ENCODE peak calls at places on chromosomes 2 and 18, in eight cellular contexts. One of them, this sample, is unnamed. For H3K4me1, the result is how much of the 10 kb centered on the place peaks cover.

GRCh38 chr2:46703588-46703987 is 212.0 kb downstream of the MCFD2 start:
- DNase-seq in cardiac muscle cell: no peak
- DNase-seq in CD8-positive, alpha-beta memory T cell: no peak
- DNase-seq in thyroid gland: no peak
- DNase-seq in spleen: no peak
- DNase-seq in colonic mucosa: no peak
- DNase-seq in iPS DF 6.9: no peak
- DNase-seq in A549: no peak
- DNase-seq in this sample: no peak

GRCh38 chr2:176147215-176147789 is 4.0 kb upstream of the HOXD4 start:
- DNase-seq in cardiac muscle cell: no peak
- DNase-seq in CD8-positive, alpha-beta memory T cell: no peak
- DNase-seq in thyroid gland: no peak
- DNase-seq in spleen: peak
- DNase-seq in colonic mucosa: no peak
- DNase-seq in iPS DF 6.9: no peak
- DNase-seq in A549: no peak
- DNase-seq in this sample: no peak

GRCh38 chr18:54444309-54444914 is 86.7 kb downstream of the C18orf54 start:
- DNase-seq in cardiac muscle cell: peak
- DNase-seq in CD8-positive, alpha-beta memory T cell: no peak
- DNase-seq in thyroid gland: peak
- DNase-seq in spleen: peak
- DNase-seq in colonic mucosa: peak
- DNase-seq in iPS DF 6.9: peak
- DNase-seq in A549: peak
- DNase-seq in this sample: no peak

GRCh38 chr2:56217106-56217505 is 33.3 kb downstream of the CCDC85A start:
- DNase-seq in cardiac muscle cell: no peak
- DNase-seq in CD8-positive, alpha-beta memory T cell: no peak
- DNase-seq in thyroid gland: no peak
- DNase-seq in spleen: no peak
- DNase-seq in colonic mucosa: no peak
- DNase-seq in iPS DF 6.9: peak
- DNase-seq in A549: no peak
- DNase-seq in this sample: no peak

GRCh38 chr18:46958209-46958608 is 40.8 kb downstream of the KATNAL2 start:
- DNase-seq in cardiac muscle cell: no peak
- DNase-seq in CD8-positive, alpha-beta memory T cell: no peak
- DNase-seq in thyroid gland: no peak
- DNase-seq in spleen: no peak
- DNase-seq in colonic mucosa: no peak
- DNase-seq in iPS DF 6.9: no peak
- DNase-seq in A549: no peak
- DNase-seq in this sample: no peak

GRCh38 chr2:177916342-177916741 is 156.2 kb downstream of the PDE11A start:
- DNase-seq in cardiac muscle cell: no peak
- DNase-seq in CD8-positive, alpha-beta memory T cell: no peak
- DNase-seq in thyroid gland: no peak
- DNase-seq in spleen: no peak
- DNase-seq in colonic mucosa: no peak
- DNase-seq in iPS DF 6.9: no peak
- DNase-seq in A549: no peak
- DNase-seq in this sample: no peak

GRCh38 chr2:96618599-96619283 is 19.4 kb downstream of the KANSL3 start:
- DNase-seq in cardiac muscle cell: no peak
- DNase-seq in CD8-positive, alpha-beta memory T cell: no peak
- DNase-seq in thyroid gland: no peak
- DNase-seq in spleen: no peak
- DNase-seq in colonic mucosa: no peak
- DNase-seq in iPS DF 6.9: no peak
- DNase-seq in A549: no peak
- DNase-seq in this sample: no peak

GRCh38 chr2:218448934-218449333 is 30.0 kb downstream of the VIL1 start:
- DNase-seq in cardiac muscle cell: no peak
- DNase-seq in CD8-positive, alpha-beta memory T cell: no peak
- DNase-seq in thyroid gland: no peak
- DNase-seq in spleen: no peak
- DNase-seq in colonic mucosa: peak
- DNase-seq in iPS DF 6.9: no peak
- DNase-seq in A549: peak
- DNase-seq in this sample: no peak

GRCh38 chr2:218169757-218170546 is 3.2 kb upstream of the CXCR1 start:
- DNase-seq in cardiac muscle cell: no peak
- DNase-seq in CD8-positive, alpha-beta memory T cell: no peak
- DNase-seq in thyroid gland: no peak
- DNase-seq in spleen: no peak
- DNase-seq in colonic mucosa: no peak
- DNase-seq in iPS DF 6.9: no peak
- DNase-seq in A549: peak
- DNase-seq in this sample: no peak

GRCh38 chr2:232714969-232715368 is 17.8 kb downstream of the GIGYF2 start:
- DNase-seq in cardiac muscle cell: no peak
- DNase-seq in CD8-positive, alpha-beta memory T cell: no peak
- DNase-seq in thyroid gland: no peak
- DNase-seq in spleen: no peak
- DNase-seq in colonic mucosa: no peak
- DNase-seq in iPS DF 6.9: no peak
- DNase-seq in A549: no peak
- DNase-seq in this sample: no peak

GRCh38 chr18:74396252-74397204 is 60.6 kb downstream of the DIPK1C start:
- DNase-seq in cardiac muscle cell: no peak
- DNase-seq in CD8-positive, alpha-beta memory T cell: no peak
- DNase-seq in thyroid gland: no peak
- DNase-seq in spleen: no peak
- DNase-seq in colonic mucosa: no peak
- DNase-seq in iPS DF 6.9: no peak
- DNase-seq in A549: no peak
- DNase-seq in this sample: no peak

DNA sequence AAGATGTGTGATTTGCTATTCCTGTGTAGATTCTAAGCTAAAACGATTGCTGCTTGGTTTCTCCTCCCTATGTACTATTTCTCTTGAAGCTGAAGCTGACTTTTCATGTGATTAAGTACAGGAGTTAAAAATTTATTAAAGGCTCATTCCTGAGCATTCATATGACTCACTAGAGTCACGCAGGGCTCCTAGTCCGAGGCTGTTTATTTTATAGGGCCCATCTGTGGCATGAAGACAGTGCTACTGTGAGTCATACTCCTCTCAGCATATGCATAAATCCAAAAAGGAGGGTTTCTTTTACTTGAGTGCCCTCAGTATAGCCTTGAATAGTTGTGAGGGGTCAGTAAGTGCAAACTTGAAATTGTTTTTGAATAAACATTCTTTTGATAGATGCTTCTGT is 378.8 kb downstream of the PTPRM start:
- DNase-seq in cardiac muscle cell: no peak
- DNase-seq in CD8-positive, alpha-beta memory T cell: no peak
- DNase-seq in thyroid gland: no peak
- DNase-seq in spleen: no peak
- DNase-seq in colonic mucosa: no peak
- DNase-seq in iPS DF 6.9: no peak
- DNase-seq in A549: peak
- DNase-seq in this sample: no peak
- H3K4me1 ChIP-seq in cardiac muscle cell: under half
- H3K4me1 ChIP-seq in CD8-positive, alpha-beta memory T cell: under half
- H3K4me1 ChIP-seq in thyroid gland: under half
- H3K4me1 ChIP-seq in spleen: under half
- H3K4me1 ChIP-seq in colonic mucosa: under half
- H3K4me1 ChIP-seq in iPS DF 6.9: under half
- H3K4me1 ChIP-seq in A549: half or more
- H3K4me1 ChIP-seq in this sample: under half

DNA sequence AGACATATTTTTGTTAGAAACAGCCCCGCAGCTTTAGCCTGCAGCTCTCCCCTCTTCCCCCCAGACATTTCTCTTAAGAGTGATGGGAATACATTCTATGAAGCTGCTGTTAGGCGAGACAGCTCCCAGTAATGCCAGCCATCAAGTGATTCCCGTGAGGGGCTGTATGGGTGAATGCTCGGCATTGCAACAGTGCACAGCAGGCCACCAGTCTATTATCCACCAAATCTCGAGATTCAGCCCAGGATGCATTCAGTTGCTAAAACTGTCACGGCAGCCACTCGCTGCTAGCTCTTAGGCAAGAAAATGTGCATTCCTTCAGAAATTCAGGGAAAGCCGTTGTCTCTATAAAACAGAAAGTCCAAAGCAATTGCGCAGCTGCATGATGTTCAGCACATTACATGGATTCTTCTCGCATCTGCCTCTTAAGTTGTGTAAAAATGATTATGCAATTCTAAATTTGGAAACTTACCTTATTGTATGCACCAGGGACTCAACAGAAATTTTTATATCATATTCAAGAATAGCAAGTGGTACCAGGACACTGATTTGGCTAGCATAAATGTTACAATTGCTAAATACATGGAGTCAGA is 211.3 kb upstream of the ARL4C start:
- DNase-seq in cardiac muscle cell: no peak
- DNase-seq in CD8-positive, alpha-beta memory T cell: no peak
- DNase-seq in thyroid gland: no peak
- DNase-seq in spleen: no peak
- DNase-seq in colonic mucosa: no peak
- DNase-seq in iPS DF 6.9: no peak
- DNase-seq in A549: no peak
- DNase-seq in this sample: no peak
- H3K4me1 ChIP-seq in cardiac muscle cell: under half
- H3K4me1 ChIP-seq in CD8-positive, alpha-beta memory T cell: under half
- H3K4me1 ChIP-seq in thyroid gland: under half
- H3K4me1 ChIP-seq in spleen: under half
- H3K4me1 ChIP-seq in colonic mucosa: under half
- H3K4me1 ChIP-seq in iPS DF 6.9: under half
- H3K4me1 ChIP-seq in A549: under half
- H3K4me1 ChIP-seq in this sample: under half

GRCh38 chr2:84986018-84986417 is 15.1 kb downstream of the KCMF1 start:
- DNase-seq in cardiac muscle cell: no peak
- DNase-seq in CD8-positive, alpha-beta memory T cell: no peak
- DNase-seq in thyroid gland: no peak
- DNase-seq in spleen: no peak
- DNase-seq in colonic mucosa: no peak
- DNase-seq in iPS DF 6.9: no peak
- DNase-seq in A549: no peak
- DNase-seq in this sample: no peak

GRCh38 chr2:84991404-84992151 is 20.6 kb downstream of the KCMF1 start:
- DNase-seq in cardiac muscle cell: no peak
- DNase-seq in CD8-positive, alpha-beta memory T cell: no peak
- DNase-seq in thyroid gland: no peak
- DNase-seq in spleen: no peak
- DNase-seq in colonic mucosa: no peak
- DNase-seq in iPS DF 6.9: no peak
- DNase-seq in A549: peak
- DNase-seq in this sample: no peak

DNA sequence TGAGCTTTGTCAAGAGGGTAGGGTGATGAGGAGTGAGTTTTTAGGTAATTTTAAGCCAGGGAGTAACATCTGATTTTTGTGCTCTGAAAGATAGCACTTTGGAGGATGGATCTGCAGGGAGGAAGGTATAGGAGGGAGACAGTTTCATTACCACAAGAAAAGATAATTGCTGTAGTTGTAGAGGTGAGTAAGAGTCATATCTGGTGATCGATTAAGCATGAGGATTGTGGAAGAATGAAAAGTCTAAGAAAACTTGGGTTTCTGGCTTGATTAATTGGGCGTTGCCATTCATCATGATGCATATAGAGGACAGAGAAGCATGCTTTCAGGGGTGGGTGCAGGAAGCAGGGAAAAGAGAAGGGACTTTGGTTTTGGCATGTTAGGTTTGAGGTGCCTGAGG is 18.5 kb downstream of the KCMF1 start:
- DNase-seq in cardiac muscle cell: no peak
- DNase-seq in CD8-positive, alpha-beta memory T cell: no peak
- DNase-seq in thyroid gland: no peak
- DNase-seq in spleen: no peak
- DNase-seq in colonic mucosa: no peak
- DNase-seq in iPS DF 6.9: no peak
- DNase-seq in A549: no peak
- DNase-seq in this sample: no peak
- H3K4me1 ChIP-seq in cardiac muscle cell: under half
- H3K4me1 ChIP-seq in CD8-positive, alpha-beta memory T cell: half or more
- H3K4me1 ChIP-seq in thyroid gland: half or more
- H3K4me1 ChIP-seq in spleen: under half
- H3K4me1 ChIP-seq in colonic mucosa: under half
- H3K4me1 ChIP-seq in iPS DF 6.9: under half
- H3K4me1 ChIP-seq in A549: under half
- H3K4me1 ChIP-seq in this sample: half or more

GRCh38 chr2:84980263-84980983 is 9.5 kb downstream of the KCMF1 start:
- DNase-seq in cardiac muscle cell: no peak
- DNase-seq in CD8-positive, alpha-beta memory T cell: no peak
- DNase-seq in thyroid gland: no peak
- DNase-seq in spleen: no peak
- DNase-seq in colonic mucosa: no peak
- DNase-seq in iPS DF 6.9: no peak
- DNase-seq in A549: peak
- DNase-seq in this sample: no peak
- H3K4me1 ChIP-seq in cardiac muscle cell: under half
- H3K4me1 ChIP-seq in CD8-positive, alpha-beta memory T cell: half or more
- H3K4me1 ChIP-seq in thyroid gland: under half
- H3K4me1 ChIP-seq in spleen: under half
- H3K4me1 ChIP-seq in colonic mucosa: under half
- H3K4me1 ChIP-seq in iPS DF 6.9: under half
- H3K4me1 ChIP-seq in A549: under half
- H3K4me1 ChIP-seq in this sample: under half

GRCh38 chr2:30235859-30236535 is 4.7 kb downstream of the LBH start:
- DNase-seq in cardiac muscle cell: no peak
- DNase-seq in CD8-positive, alpha-beta memory T cell: no peak
- DNase-seq in thyroid gland: no peak
- DNase-seq in spleen: peak
- DNase-seq in colonic mucosa: no peak
- DNase-seq in iPS DF 6.9: no peak
- DNase-seq in A549: no peak
- DNase-seq in this sample: no peak
- H3K4me1 ChIP-seq in cardiac muscle cell: half or more
- H3K4me1 ChIP-seq in CD8-positive, alpha-beta memory T cell: half or more
- H3K4me1 ChIP-seq in thyroid gland: half or more
- H3K4me1 ChIP-seq in spleen: half or more
- H3K4me1 ChIP-seq in colonic mucosa: under half
- H3K4me1 ChIP-seq in iPS DF 6.9: under half
- H3K4me1 ChIP-seq in A549: half or more
- H3K4me1 ChIP-seq in this sample: half or more

DNA sequence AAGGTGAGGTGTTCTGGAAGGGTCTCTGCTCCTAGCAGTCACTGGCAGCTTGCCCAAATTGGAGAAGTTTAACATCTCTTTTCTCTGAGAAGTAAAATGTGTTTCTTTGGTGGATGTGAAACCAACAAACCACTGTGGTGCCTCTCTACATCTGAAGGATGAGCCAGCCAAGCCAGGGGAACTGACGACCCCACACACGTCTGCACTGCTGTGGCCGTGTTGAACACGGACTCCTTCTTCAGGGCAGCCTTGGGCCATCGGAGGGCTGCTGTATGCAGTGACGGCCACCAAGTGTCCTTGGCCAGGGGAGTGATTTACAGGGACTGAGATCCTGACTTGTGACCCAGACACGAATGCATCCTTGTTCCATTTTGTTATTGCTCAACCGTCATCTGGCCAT is 207.8 kb downstream of the ACKR3 start:
- DNase-seq in cardiac muscle cell: no peak
- DNase-seq in CD8-positive, alpha-beta memory T cell: no peak
- DNase-seq in thyroid gland: no peak
- DNase-seq in spleen: no peak
- DNase-seq in colonic mucosa: no peak
- DNase-seq in iPS DF 6.9: no peak
- DNase-seq in A549: no peak
- DNase-seq in this sample: no peak
- H3K4me1 ChIP-seq in cardiac muscle cell: under half
- H3K4me1 ChIP-seq in CD8-positive, alpha-beta memory T cell: under half
- H3K4me1 ChIP-seq in thyroid gland: under half
- H3K4me1 ChIP-seq in spleen: under half
- H3K4me1 ChIP-seq in colonic mucosa: under half
- H3K4me1 ChIP-seq in iPS DF 6.9: under half
- H3K4me1 ChIP-seq in A549: under half
- H3K4me1 ChIP-seq in this sample: under half

This sample was measured in thoracic aorta.